ENCODE peak calls at places on chromosome 12, in ten cellular contexts. V is progenitor cell of endocrine pancreas, C is aorta, A is NCI-H2029, W is NCI-H1436 treated with DMSO at 0.1 percent for 48 hours, L is left ventricle myocardium superior, M is B cell, I is foreskin melanocyte, Y is GM13977, X is AG09319. T is an unnamed sample.

GRCh38 chr12:68119724-68120211 is 39.8 kb downstream of the IFNG start:
- DNase-seq in A (no peak), V (no peak), C (no peak), L (no peak), Y (peak), X (no peak), I (no peak), W (no peak), M (no peak), T (peak)

GRCh38 chr12:128643106-128643651 is 180.6 kb downstream of the SLC15A4 start:
- DNase-seq in A (no peak), W (no peak), X (no peak), C (no peak), Y (no peak), I (no peak), L (no peak), V (no peak), M (no peak), T (no peak)

GRCh38 chr12:107457536-107457935 is 228.1 kb upstream of the PWP1 start:
- DNase-seq in X (no peak), W (no peak), M (no peak), C (no peak), V (no peak), Y (no peak), A (no peak), I (no peak), L (no peak), T (no peak)

GRCh38 chr12:124722871-124723270 is 140.8 kb downstream of the SCARB1 start:
- DNase-seq in X (no peak), M (no peak), I (no peak), C (no peak), V (no peak), W (no peak), Y (no peak), A (no peak), L (no peak), T (no peak)

GRCh38 chr12:124458992-124459851 is 108.2 kb downstream of the NCOR2 start:
- DNase-seq in V (no peak), Y (no peak), A (no peak), I (no peak), W (no peak), L (peak), X (no peak), M (no peak), C (peak), T (no peak)

GRCh38 chr12:92973614-92974013 is 44.5 kb upstream of the EEA1 start:
- DNase-seq in I (no peak), L (no peak), V (no peak), M (no peak), W (no peak), X (peak), A (no peak), C (no peak), Y (peak), T (no peak)

GRCh38 chr12:128754275-128754674 is 69.5 kb downstream of the SLC15A4 start:
- DNase-seq in W (no peak), Y (no peak), L (no peak), M (no peak), V (no peak), X (no peak), C (no peak), A (no peak), I (no peak), T (no peak)

GRCh38 chr12:107511292-107511691 is 174.3 kb upstream of the PWP1 start:
- DNase-seq in Y (no peak), A (no peak), L (no peak), C (no peak), M (no peak), X (no peak), V (no peak), W (no peak), I (no peak), T (no peak)

GRCh38 chr12:57154076-57154475 is 6.7 kb upstream of the LRP1-AS start:
- DNase-seq in X (no peak), V (no peak), M (no peak), A (no peak), C (no peak), L (no peak), Y (no peak), W (no peak), I (no peak), T (no peak)

GRCh38 chr12:71873821-71874220 is 34.3 kb downstream of the TBC1D15 start:
- DNase-seq in X (no peak), C (no peak), V (no peak), W (no peak), I (no peak), Y (no peak), A (no peak), L (no peak), M (no peak), T (no peak)

GRCh38 chr12:66633676-66634075 is 45.2 kb downstream of the GRIP1 start:
- DNase-seq in Y (no peak), C (no peak), W (no peak), M (no peak), X (no peak), I (no peak), A (no peak), V (no peak), L (no peak), T (no peak)

GRCh38 chr12:121590476-121591143 is 9.8 kb upstream of the KDM2B start:
- DNase-seq in X (no peak), A (no peak), C (no peak), Y (peak), M (peak), I (no peak), V (no peak), W (no peak), L (no peak), T (no peak)

GRCh38 chr12:66735275-66735674 is 56.4 kb upstream of the GRIP1 start:
- DNase-seq in X (no peak), M (no peak), L (no peak), Y (no peak), W (no peak), I (no peak), A (no peak), C (no peak), V (no peak), T (no peak)

GRCh38 chr12:12439636-12440035 is 82.8 kb downstream of the BORCS5 start:
- DNase-seq in L (no peak), M (no peak), I (no peak), C (no peak), A (no peak), V (no peak), X (no peak), Y (no peak), W (no peak), T (no peak)

GRCh38 chr12:48615681-48616080 is 45.8 kb upstream of the LALBA start:
- DNase-seq in Y (no peak), L (no peak), C (no peak), A (no peak), V (no peak), X (no peak), I (no peak), W (no peak), M (no peak), T (no peak)

GRCh38 chr12:59886131-59886751 is 290.4 kb downstream of the SLC16A7 start:
- DNase-seq in Y (no peak), A (no peak), X (no peak), V (no peak), W (no peak), L (no peak), I (no peak), M (no peak), C (no peak), T (no peak)

GRCh38 chr12:67509987-67510386 is 138.6 kb upstream of the DYRK2 start:
- DNase-seq in Y (no peak), V (no peak), M (no peak), X (no peak), W (no peak), L (no peak), A (no peak), C (no peak), I (no peak), T (no peak)

GRCh38 chr12:69512820-69513219 is 42.6 kb downstream of the FRS2 start:
- DNase-seq in V (no peak), Y (no peak), M (no peak), X (no peak), C (no peak), I (no peak), A (no peak), L (no peak), W (no peak), T (no peak)

GRCh38 chr12:101230547-101230946 is 20.5 kb upstream of the SLC5A8 start:
- DNase-seq in I (no peak), A (no peak), Y (no peak), V (no peak), W (no peak), X (peak), C (no peak), M (no peak), L (no peak), T (no peak)

GRCh38 chr12:67909681-67910080 is 79.6 kb upstream of the IFNG-AS1 start:
- DNase-seq in W (no peak), A (no peak), I (peak), L (no peak), X (no peak), V (no peak), M (no peak), Y (no peak), C (no peak), T (no peak)

GRCh38 chr12:45863332-45863731 is 127.0 kb downstream of the SCAF11 start:
- DNase-seq in V (no peak), W (no peak), I (no peak), L (no peak), A (no peak), M (no peak), C (no peak), Y (no peak), X (no peak), T (no peak)

GRCh38 chr12:111759991-111760390 is 6.7 kb upstream of the ALDH2 start:
- DNase-seq in L (peak), C (no peak), X (no peak), I (no peak), W (no peak), A (no peak), M (no peak), Y (no peak), V (no peak), T (no peak)

GRCh38 chr12:128908254-128908653 is 55.0 kb downstream of the GLT1D1 start:
- DNase-seq in I (no peak), C (no peak), M (no peak), W (no peak), X (no peak), V (no peak), A (no peak), L (no peak), Y (no peak), T (no peak)

GRCh38 chr12:6773662-6774351 is 1.5 kb downstream of the LAG3 start:
- DNase-seq in X (no peak), W (no peak), I (no peak), M (no peak), L (peak), C (no peak), Y (peak), V (no peak), A (no peak), T (no peak)

T was measured in NCI-H510A.